ENCODE peak calls at places on chromosomes 12 and 14, in six cellular contexts. Y, T, V, P, L and W are unnamed samples.

GRCh38 chr12:40202095-40203059 is 22.4 kb upstream of the LRRK2 start:
- DNase-seq in Y (no peak), T (no peak), V (no peak), P (no peak), L (no peak), W (no peak)

GRCh38 chr12:57461904-57462306 is 2.3 kb downstream of the GLI1 start:
- DNase-seq in Y (peak; percentile 56), T (no peak), V (no peak), P (no peak), L (no peak), W (no peak)

GRCh38 chr12:30533518-30533917 is 162.2 kb downstream of the IPO8 start:
- DNase-seq in Y (no peak), T (no peak), V (no peak), P (no peak), L (no peak), W (no peak)

GRCh38 chr14:52068741-52069616 is at the start of gene NID2:
- DNase-seq in Y (peak; percentile 65), T (no peak), V (peak; percentile 90), P (peak; percentile 86), L (peak; percentile 50), W (no peak)

GRCh38 chr12:73106296-73106695 is 834.1 kb downstream of the TRHDE start:
- DNase-seq in Y (no peak), T (no peak), V (no peak), P (no peak), L (no peak), W (no peak)

GRCh38 chr12:122121341-122122192 is 43.0 kb downstream of the MLXIP start:
- DNase-seq in Y (no peak), T (no peak), V (no peak), P (no peak), L (no peak), W (no peak)

GRCh38 chr14:75667099-75667498 is 6.1 kb downstream of the TTLL5 start:
- DNase-seq in Y (no peak), T (no peak), V (no peak), P (no peak), L (no peak), W (no peak)

GRCh38 chr12:89632778-89633177 is 75.9 kb downstream of the ATP2B1 start:
- DNase-seq in Y (no peak), T (no peak), V (no peak), P (no peak), L (no peak), W (no peak)

GRCh38 chr12:52253391-52254179 is 20.5 kb downstream of the KRT7 start:
- DNase-seq in Y (no peak), T (no peak), V (no peak), P (no peak), L (no peak), W (peak; percentile 14)

GRCh38 chr12:30878034-30878433 is 48.5 kb upstream of the TSPAN11 start:
- DNase-seq in Y (no peak), T (no peak), V (no peak), P (no peak), L (no peak), W (no peak)

GRCh38 chr12:28899951-28900350 is 249.1 kb upstream of the FAR2 start:
- DNase-seq in Y (no peak), T (peak; percentile 38), V (peak; percentile 20), P (no peak), L (no peak), W (no peak)

GRCh38 chr14:51929156-51929555 is 60.2 kb upstream of the RTRAF start:
- DNase-seq in Y (no peak), T (no peak), V (no peak), P (no peak), L (no peak), W (no peak)

GRCh38 chr12:101678081-101678480 is 19.4 kb upstream of the CHPT1 start:
- DNase-seq in Y (no peak), T (no peak), V (no peak), P (no peak), L (no peak), W (no peak)

GRCh38 chr12:45244561-45245348 is 28.9 kb downstream of the ANO6 start:
- DNase-seq in Y (no peak), T (no peak), V (no peak), P (no peak), L (no peak), W (no peak)

GRCh38 chr12:70243510-70244331 is 488 bp downstream of the CNOT2 start:
- DNase-seq in Y (peak; percentile 83), T (no peak), V (no peak), P (peak; percentile 65), L (peak; percentile 14), W (peak; percentile 27)

GRCh38 chr14:69156224-69156623 is 3.3 kb upstream of the DCAF5 start:
- DNase-seq in Y (no peak), T (no peak), V (no peak), P (no peak), L (no peak), W (no peak)

GRCh38 chr14:69152944-69153847 is at the start of gene DCAF5:
- DNase-seq in Y (peak; percentile 99), T (peak; percentile 83), V (peak; percentile 78), P (peak; percentile 96), L (peak; percentile 81), W (peak; percentile 67)

GRCh38 chr14:69153848-69154208 is 909 bp upstream of the DCAF5 start:
- DNase-seq in Y (peak; percentile 26), T (no peak), V (no peak), P (peak; percentile 39), L (no peak), W (no peak)

GRCh38 chr14:69152181-69152943 is 557 bp downstream of the DCAF5 start:
- DNase-seq in Y (peak; percentile 55), T (no peak), V (no peak), P (no peak), L (no peak), W (no peak)

GRCh38 chr14:69154779-69155178 is 1.9 kb upstream of the DCAF5 start:
- DNase-seq in Y (no peak), T (no peak), V (no peak), P (no peak), L (no peak), W (no peak)
- TF ChIP-seq CTCF in Y (no peak), T (no peak), V (peak; percentile 9), P (no peak), L (no peak), W (no peak)

DNA sequence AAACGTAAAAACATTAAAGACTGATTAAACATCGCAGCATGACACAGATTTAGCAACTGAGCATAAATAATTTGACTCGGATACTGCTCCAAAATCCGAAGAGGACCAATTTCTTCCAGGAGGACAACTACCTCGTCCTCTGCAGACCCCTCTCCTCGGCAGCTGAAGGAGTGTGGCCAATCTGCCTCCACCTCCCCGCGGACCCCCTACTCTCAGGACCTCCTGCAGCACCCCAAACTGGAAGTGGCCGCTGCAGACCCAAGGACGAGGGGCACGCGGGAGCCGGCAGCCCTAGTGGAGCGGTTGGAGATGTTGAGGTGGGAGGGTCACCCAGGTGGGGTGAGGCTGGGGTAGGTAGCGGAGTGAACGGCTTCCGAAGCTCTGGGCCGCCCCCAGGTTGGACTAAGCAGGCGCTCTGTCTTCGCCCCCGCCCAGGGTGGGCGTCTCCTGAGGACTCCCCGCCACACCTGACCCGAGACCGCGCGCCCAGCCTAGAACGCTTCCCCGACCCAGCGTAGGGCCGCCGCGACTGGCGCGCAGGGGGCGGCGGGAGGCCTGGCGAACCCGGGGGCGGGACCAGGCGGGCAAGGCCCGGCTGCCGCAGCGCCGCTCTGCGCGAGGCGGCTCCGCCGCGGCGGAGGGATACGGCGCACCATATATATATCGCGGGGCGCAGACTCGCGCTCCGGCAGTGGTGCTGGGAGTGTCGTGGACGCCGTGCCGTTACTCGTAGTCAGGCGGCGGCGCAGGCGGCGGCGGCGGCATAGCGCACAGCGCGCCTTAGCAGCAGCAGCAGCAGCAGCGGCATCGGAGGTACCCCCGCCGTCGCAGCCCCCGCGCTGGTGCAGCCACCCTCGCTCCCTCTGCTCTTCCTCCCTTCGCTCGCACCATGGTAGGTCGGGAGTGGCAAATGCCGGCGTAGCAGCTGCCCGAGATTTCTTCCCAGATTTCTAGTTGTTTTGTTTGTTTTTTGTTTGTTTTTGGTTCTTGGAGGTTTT is at the start of gene CALM1:
- DNase-seq in Y (peak; percentile 96), T (no peak), V (peak; percentile 83), P (peak; percentile 96), L (peak; percentile 95), W (peak; percentile 68)
- TF ChIP-seq CTCF in Y (no peak), T (no peak), V (no peak), P (no peak), L (peak; percentile 12), W (no peak)

DNA sequence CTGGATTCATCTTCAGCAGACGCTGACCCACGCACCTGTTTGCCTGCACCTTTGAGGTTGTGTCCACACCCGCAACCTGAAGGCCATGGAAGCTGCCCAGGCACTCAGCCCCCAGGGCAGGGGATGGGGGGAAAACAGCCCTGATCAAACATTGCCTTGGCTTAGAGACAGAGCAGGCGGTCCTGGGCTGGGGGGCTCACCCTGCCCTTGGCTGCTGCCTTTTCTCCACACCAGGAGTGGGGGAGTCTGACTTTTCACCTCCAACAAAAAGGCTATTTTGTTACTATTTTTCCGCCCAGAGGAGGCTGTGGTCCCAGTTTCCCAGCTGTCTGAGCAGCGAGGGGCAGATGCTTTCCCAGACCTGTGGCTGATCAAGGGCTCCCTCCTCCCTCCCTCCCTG is 24.2 kb downstream of the BCL11B start:
- DNase-seq in Y (no peak), T (no peak), V (no peak), P (no peak), L (no peak), W (no peak)
- TF ChIP-seq CTCF in Y (no peak), T (no peak), V (no peak), P (no peak), L (no peak), W (no peak)

GRCh38 chr12:5513406-5513805 is 81.5 kb downstream of the NTF3 start:
- DNase-seq in Y (no peak), T (no peak), V (no peak), P (no peak), L (peak; percentile 8), W (no peak)

GRCh38 chr12:5512585-5512970 is 80.7 kb downstream of the NTF3 start:
- DNase-seq in Y (no peak), T (no peak), V (no peak), P (peak; percentile 13), L (peak; percentile 7), W (no peak)

GRCh38 chr12:5510251-5510805 is 78.4 kb downstream of the NTF3 start:
- DNase-seq in Y (no peak), T (no peak), V (no peak), P (peak; percentile 15), L (no peak), W (no peak)

GRCh38 chr12:5511256-5511643 is 79.3 kb downstream of the NTF3 start:
- DNase-seq in Y (no peak), T (no peak), V (no peak), P (no peak), L (no peak), W (no peak)

DNA sequence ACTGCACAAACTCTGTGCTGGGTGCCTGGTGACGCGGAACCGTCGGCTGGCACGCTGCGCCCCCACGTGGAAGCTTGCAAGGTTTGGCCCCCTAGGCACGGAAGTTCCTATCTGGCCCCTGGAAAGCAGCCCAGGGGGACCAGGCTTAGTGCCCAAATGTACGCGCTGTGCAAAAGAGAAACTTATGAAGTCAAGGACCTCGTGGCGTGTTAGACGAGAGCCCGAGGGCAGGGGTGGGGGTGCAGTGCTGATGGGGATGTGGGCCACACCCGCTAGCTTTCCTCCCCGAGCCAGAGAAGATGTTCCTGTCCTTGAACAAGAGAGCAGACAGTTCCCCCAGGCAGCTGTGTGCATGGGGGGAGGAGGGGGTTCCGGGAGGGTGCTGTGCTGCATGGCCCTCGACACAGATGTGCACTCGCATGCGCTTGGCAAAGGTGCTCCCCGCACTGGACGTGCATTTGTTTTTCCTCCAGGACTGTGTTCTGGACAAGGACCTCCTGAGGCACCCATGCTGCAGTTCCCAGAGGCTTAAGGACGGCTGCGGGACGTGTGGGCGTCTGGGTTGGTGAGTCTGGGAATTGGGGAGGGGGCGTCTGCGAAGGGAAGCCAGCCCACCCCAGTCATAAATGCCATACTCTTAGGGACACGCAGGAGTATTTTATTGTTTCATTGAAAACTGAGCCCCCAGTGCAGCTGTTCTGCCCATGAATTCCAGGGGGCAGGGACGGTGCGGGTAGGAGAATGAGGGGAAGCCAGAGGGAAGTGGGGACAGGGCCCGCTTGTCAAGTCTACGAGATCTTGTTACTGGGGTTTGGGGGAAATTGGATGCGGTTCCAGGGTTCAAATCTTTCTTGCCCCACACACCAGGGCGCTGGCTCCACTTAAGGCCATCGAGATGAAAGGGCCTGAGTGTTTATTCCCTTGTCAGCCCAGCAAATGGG is 80.0 kb downstream of the NTF3 start:
- DNase-seq in Y (no peak), T (no peak), V (no peak), P (peak; percentile 52), L (peak; percentile 23), W (no peak)
- TF ChIP-seq CTCF in Y (peak; percentile 31), T (peak; percentile 39), V (peak; percentile 50), P (peak; percentile 36), L (peak; percentile 68), W (no peak)